ENCODE peak calls at places on chromosomes 16 and 17, in eight cellular contexts. U is Karpas-422, Y is heart right ventricle, L is transverse colon, H is neuronal stem cell, F is colonic mucosa, D is aorta, R is heart left ventricle. A is an unnamed sample. For H3K9me3, the result is how much of the 10 kb centered on the place peaks cover.

GRCh38 chr17:79647456-79647915 is 36.6 kb upstream of the RBFOX3 start:
- DNase-seq in F (peak), H (no peak), Y (no peak), D (no peak), R (no peak), U (no peak), L (no peak), A (no peak)

GRCh38 chr17:4766199-4766598 is 5.5 kb upstream of the TM4SF5 start:
- DNase-seq in F (no peak), H (no peak), Y (no peak), L (no peak), R (no peak), U (no peak), D (peak), A (no peak)

GRCh38 chr17:32396343-32396742 is 46.4 kb downstream of the ZNF207 start:
- DNase-seq in D (no peak), L (peak), H (no peak), F (peak), U (no peak), R (no peak), Y (no peak), A (no peak)

GRCh38 chr16:31876955-31877828 is 3.6 kb downstream of the ZNF267 start:
- DNase-seq in D (no peak), F (no peak), R (no peak), H (no peak), L (no peak), Y (no peak), U (no peak), A (no peak)

GRCh38 chr16:75301804-75302203 is 50.4 kb upstream of the BCAR1 start:
- DNase-seq in F (no peak), L (no peak), U (no peak), R (no peak), Y (no peak), H (no peak), D (no peak), A (no peak)

GRCh38 chr16:85902366-85903155 is 3.6 kb downstream of the IRF8 start:
- DNase-seq in R (no peak), F (no peak), U (peak), H (no peak), L (peak), Y (no peak), D (no peak), A (peak)

GRCh38 chr16:64172191-64172590 is 949.7 kb downstream of the CDH11 start:
- DNase-seq in H (no peak), U (peak), Y (no peak), D (no peak), L (no peak), F (no peak), R (no peak), A (no peak)

GRCh38 chr17:64732336-64733006 is 70.4 kb upstream of the SMURF2 start:
- DNase-seq in R (peak), Y (peak), F (no peak), L (no peak), U (no peak), H (no peak), D (no peak), A (peak)

GRCh38 chr17:74012465-74012864 is 191.0 kb upstream of the RPL38 start:
- DNase-seq in F (no peak), R (no peak), Y (no peak), L (no peak), H (no peak), U (no peak), D (no peak), A (no peak)

GRCh38 chr17:59451706-59452105 is 113.7 kb upstream of the DHX40 start:
- DNase-seq in D (no peak), L (no peak), U (no peak), F (no peak), Y (no peak), R (no peak), H (no peak), A (no peak)

GRCh38 chr17:78247304-78247703 is 15.9 kb downstream of the TMEM235 start:
- DNase-seq in D (no peak), L (no peak), F (no peak), Y (no peak), H (no peak), R (no peak), U (no peak), A (no peak)

GRCh38 chr16:57773680-57774295 is 28.5 kb downstream of the KIFC3 start:
- DNase-seq in D (no peak), L (no peak), H (no peak), R (peak), U (no peak), Y (no peak), F (no peak), A (peak)

GRCh38 chr17:13477180-13477611 is 124.5 kb downstream of the HS3ST3A1 start:
- DNase-seq in R (no peak), F (no peak), L (no peak), U (no peak), H (no peak), D (no peak), Y (no peak), A (no peak)

GRCh38 chr17:705011-705410 is 9.6 kb downstream of the VPS53 start:
- DNase-seq in U (no peak), D (no peak), R (no peak), L (no peak), F (no peak), H (no peak), Y (no peak), A (no peak)

GRCh38 chr17:59485018-59485417 is 80.4 kb upstream of the DHX40 start:
- DNase-seq in F (no peak), L (no peak), Y (no peak), R (no peak), D (no peak), H (no peak), U (no peak), A (no peak)

GRCh38 chr17:68441064-68441770 is 16.1 kb downstream of the WIPI1 start:
- DNase-seq in D (no peak), F (no peak), H (no peak), L (no peak), Y (no peak), U (peak), R (no peak), A (no peak)

GRCh38 chr17:17693253-17693954 is 12.1 kb downstream of the RAI1 start:
- DNase-seq in U (no peak), L (peak), D (peak), R (peak), H (no peak), F (peak), Y (no peak), A (peak)

GRCh38 chr16:65295527-65295926 is 173.7 kb upstream of the CDH11 start:
- DNase-seq in F (no peak), R (no peak), Y (no peak), L (no peak), U (no peak), H (no peak), D (no peak), A (no peak)

GRCh38 chr17:20226814-20227482 is 217.8 kb downstream of the SPECC1 start:
- DNase-seq in H (peak), R (peak), L (peak), Y (peak), F (peak), U (peak), D (peak), A (peak)

GRCh38 chr17:42179911-42180410 is 981 bp downstream of the KCNH4 start:
- DNase-seq in L (peak), U (peak), H (peak), D (no peak), Y (peak), F (peak), R (peak), A (peak)

GRCh38 chr17:12122091-12122490 is 101.4 kb downstream of the MAP2K4 start:
- DNase-seq in L (no peak), Y (no peak), U (no peak), F (no peak), D (no peak), R (no peak), H (no peak), A (no peak)

GRCh38 chr17:78132767-78133178 is 2.2 kb downstream of the TMC8 start:
- DNase-seq in R (no peak), D (no peak), F (no peak), L (no peak), Y (no peak), H (no peak), U (no peak), A (no peak)

GRCh38 chr17:74197801-74198200 is 5.7 kb upstream of the RPL38 start:
- DNase-seq in R (no peak), L (no peak), U (no peak), H (no peak), Y (no peak), D (no peak), F (no peak), A (no peak)

GRCh38 chr16:10180771-10181163 is 1.5 kb downstream of the GRIN2A start:
- DNase-seq in R (peak), D (peak), Y (peak), F (peak), L (no peak), H (peak), U (peak), A (peak)

GRCh38 chr16:50274771-50275415 is 8.5 kb downstream of the ADCY7 start:
- DNase-seq in Y (no peak), L (no peak), U (no peak), R (peak), D (no peak), H (no peak), F (no peak), A (peak)
- H3K4me3 ChIP-seq in Y (peak), L (peak), U (peak), R (peak), D (no peak), H (no peak), F (peak), A (no peak)

GRCh38 chr17:83074696-83075223 is 4.6 kb upstream of the METRNL start:
- DNase-seq in D (no peak), F (no peak), R (no peak), Y (no peak), U (no peak), L (no peak), H (no peak), A (peak)
- H3K9me3 ChIP-seq in D (under half), F (under half), R (under half), Y (under half), U (under half), L (under half), H (under half), A (under half)

GRCh38 chr17:39548494-39548893 is 59.2 kb downstream of the NEUROD2 start:
- DNase-seq in U (no peak), L (no peak), H (no peak), Y (peak), R (no peak), D (no peak), F (no peak), A (no peak)
- H3K4me3 ChIP-seq in U (no peak), L (no peak), H (no peak), Y (no peak), R (no peak), D (no peak), F (no peak), A (no peak)

GRCh38 chr16:89073346-89074221 is 20.1 kb upstream of the ACSF3 start:
- DNase-seq in U (no peak), D (no peak), L (no peak), R (no peak), H (no peak), F (no peak), Y (no peak), A (no peak)
- H3K9me3 ChIP-seq in U (under half), D (under half), L (under half), R (under half), H (under half), F (under half), Y (under half), A (under half)

GRCh38 chr17:63437287-63438091 is 8.6 kb downstream of the CYB561 start:
- DNase-seq in L (no peak), F (no peak), R (no peak), H (no peak), Y (no peak), D (peak), U (no peak), A (peak)
- H3K4me3 ChIP-seq in L (no peak), F (no peak), R (no peak), H (no peak), Y (no peak), D (no peak), U (no peak), A (no peak)

GRCh38 chr16:3400446-3400778 is 392 bp downstream of the ZSCAN32 start:
- DNase-seq in R (no peak), L (no peak), H (no peak), F (no peak), Y (no peak), U (no peak), D (no peak), A (no peak)

GRCh38 chr16:3400779-3401688 is at the start of the genes ZNF174 and ZSCAN32:
- DNase-seq in R (peak), Y (peak), F (peak), H (peak), D (peak), L (peak), U (peak), A (peak)

GRCh38 chr16:3401719-3402397 is 843 bp downstream of the ZNF174 start:
- DNase-seq in D (no peak), L (no peak), H (peak), R (no peak), F (no peak), Y (no peak), U (peak), A (no peak)
- H3K9me3 ChIP-seq in D (under half), L (under half), H (under half), R (under half), F (under half), Y (under half), U (under half), A (under half)